ENCODE peak calls at places on chromosome 1, in seven cellular contexts. R is left ventricle myocardium superior; V is lower lobe of right lung; F is mucosa of descending colon; C is activated CD8-positive, alpha-beta memory T cell treated with anti-CD3 and anti-CD28 coated beads, Interleukin-2, amount 10 ng/mL, durations not matched to agents 7 days and 5 days; P is upper lobe of left lung; U is omental fat pad. J is an unnamed sample.

GRCh38 chr1:228249508-228250305 is 41.9 kb downstream of the OBSCN start:
- ATAC-seq in U (no peak), P (peak), V (no peak), F (no peak), C (no peak), R (peak), J (no peak)

GRCh38 chr1:53573522-53573921 is 114.3 kb downstream of the DMRTB1 start:
- ATAC-seq in U (no peak), V (no peak), F (no peak), R (no peak), P (no peak), C (no peak), J (no peak)

GRCh38 chr1:7322283-7322785 is 448.8 kb upstream of the VAMP3 start:
- ATAC-seq in P (no peak), R (no peak), C (no peak), V (no peak), U (no peak), F (no peak), J (no peak)

GRCh38 chr1:155272466-155273133 is 704 bp downstream of the CLK2 start:
- ATAC-seq in P (no peak), F (peak), C (no peak), V (peak), U (peak), R (no peak), J (no peak)

GRCh38 chr1:163928080-163928479 is 606.3 kb downstream of the NUF2 start:
- ATAC-seq in C (no peak), R (peak), F (no peak), V (no peak), P (no peak), U (no peak), J (no peak)

GRCh38 chr1:76587213-76587612 is 280.1 kb upstream of the ST6GALNAC5 start:
- ATAC-seq in U (no peak), V (no peak), R (no peak), C (no peak), F (no peak), P (no peak), J (no peak)

GRCh38 chr1:88976235-88976634 is 16.2 kb downstream of the KYAT3 start:
- ATAC-seq in C (no peak), U (no peak), P (no peak), V (no peak), R (no peak), F (no peak), J (no peak)

GRCh38 chr1:65027699-65028358 is 61.5 kb upstream of the JAK1 start:
- ATAC-seq in U (peak), C (no peak), F (peak), R (peak), V (peak), P (peak), J (no peak)

GRCh38 chr1:25614466-25615171 is 2.0 kb upstream of the MAN1C1 start:
- ATAC-seq in V (no peak), P (no peak), R (no peak), U (no peak), C (no peak), F (no peak), J (no peak)

GRCh38 chr1:67336783-67337182 is 29.1 kb downstream of the IL12RB2 start:
- ATAC-seq in P (no peak), F (peak), C (peak), V (no peak), U (no peak), R (no peak), J (no peak)

GRCh38 chr1:205214756-205215155 is 3.3 kb upstream of the DSTYK start:
- ATAC-seq in V (no peak), P (no peak), R (no peak), F (no peak), U (no peak), C (no peak), J (no peak)

GRCh38 chr1:231883382-231883781 is 256.8 kb downstream of the DISC1 start:
- ATAC-seq in V (no peak), P (no peak), R (no peak), F (no peak), C (no peak), U (no peak), J (no peak)

GRCh38 chr1:22618056-22618455 is 18.4 kb upstream of the C1QA start:
- ATAC-seq in U (no peak), R (no peak), P (no peak), C (no peak), V (no peak), F (no peak), J (no peak)

GRCh38 chr1:118185083-118185899 is at the start of gene SPAG17:
- ATAC-seq in F (peak), P (peak), V (peak), U (peak), R (peak), C (peak), J (no peak)

GRCh38 chr1:208455821-208456220 is 211.6 kb upstream of the PLXNA2 start:
- ATAC-seq in V (no peak), U (no peak), P (no peak), F (no peak), R (no peak), C (no peak), J (no peak)

GRCh38 chr1:40986328-40986783 is 6.9 kb downstream of the CTPS1 start:
- ATAC-seq in R (no peak), P (peak), F (no peak), V (peak), C (no peak), U (no peak), J (no peak)

GRCh38 chr1:4172659-4173599 is 272.9 kb upstream of the C1orf174 start:
- ATAC-seq in F (no peak), P (no peak), R (peak), V (no peak), U (no peak), C (peak), J (no peak)

GRCh38 chr1:93675931-93676330 is 5.7 kb downstream of the BCAR3 start:
- ATAC-seq in R (no peak), U (no peak), V (no peak), F (no peak), C (no peak), P (no peak), J (no peak)

GRCh38 chr1:111658622-111659021 is 39.0 kb downstream of the RAP1A start:
- ATAC-seq in U (no peak), R (no peak), C (no peak), F (no peak), P (no peak), V (no peak), J (no peak)